ENCODE peak calls at places on chromosomes 12 and 14, in four cellular contexts. One of them, this sample, is unnamed.

GRCh38 chr12:1595690-1596347 is 1.4 kb upstream of the FBXL14 start:
- DNase-seq in M059J: no peak
- DNase-seq in upper lobe of right lung: no peak
- DNase-seq in anterior cingulate cortex: no peak
- DNase-seq in this sample: no peak

GRCh38 chr14:96405603-96406158 is 13.8 kb downstream of the AK7 start:
- DNase-seq in M059J: no peak
- DNase-seq in upper lobe of right lung: no peak
- DNase-seq in anterior cingulate cortex: no peak
- DNase-seq in this sample: no peak

GRCh38 chr14:93035585-93035916 is 80.2 kb downstream of the ITPK1 start:
- DNase-seq in M059J: no peak
- DNase-seq in upper lobe of right lung: no peak
- DNase-seq in anterior cingulate cortex: no peak
- DNase-seq in this sample: no peak

GRCh38 chr14:101761881-101762529 is 496 bp downstream of the PPP2R5C start:
- DNase-seq in M059J: peak; percentile 10
- DNase-seq in upper lobe of right lung: peak; percentile 82
- DNase-seq in anterior cingulate cortex: no peak
- DNase-seq in this sample: no peak

GRCh38 chr14:68955164-68955921 is 23.8 kb downstream of the ACTN1 start:
- DNase-seq in M059J: no peak
- DNase-seq in upper lobe of right lung: no peak
- DNase-seq in anterior cingulate cortex: no peak
- DNase-seq in this sample: no peak

GRCh38 chr14:67571991-67572323 is 28.1 kb downstream of the PIGH start:
- DNase-seq in M059J: no peak
- DNase-seq in upper lobe of right lung: peak; percentile 61
- DNase-seq in anterior cingulate cortex: no peak
- DNase-seq in this sample: no peak

GRCh38 chr12:57238854-57239554 is 9.5 kb downstream of the SHMT2 start:
- DNase-seq in M059J: peak; percentile 73
- DNase-seq in upper lobe of right lung: peak; percentile 93
- DNase-seq in anterior cingulate cortex: peak; percentile 76
- DNase-seq in this sample: peak; percentile 74

GRCh38 chr12:68358532-68359485 is 26.6 kb upstream of the MDM1 start:
- DNase-seq in M059J: peak; percentile 89
- DNase-seq in upper lobe of right lung: no peak
- DNase-seq in anterior cingulate cortex: peak; percentile 64
- DNase-seq in this sample: peak; percentile 10

GRCh38 chr12:118271770-118272417 is 100.8 kb downstream of the TAOK3 start:
- DNase-seq in M059J: no peak
- DNase-seq in upper lobe of right lung: no peak
- DNase-seq in anterior cingulate cortex: no peak
- DNase-seq in this sample: no peak

GRCh38 chr14:61577506-61577931 is 117.8 kb upstream of the HIF1A start:
- DNase-seq in M059J: peak; percentile 93
- DNase-seq in upper lobe of right lung: no peak
- DNase-seq in anterior cingulate cortex: no peak
- DNase-seq in this sample: no peak

GRCh38 chr14:105536691-105537579 is 10.6 kb downstream of the TMEM121 start:
- DNase-seq in M059J: no peak
- DNase-seq in upper lobe of right lung: peak; percentile 44
- DNase-seq in anterior cingulate cortex: no peak
- DNase-seq in this sample: no peak

GRCh38 chr14:104294628-104294982 is 156.2 kb downstream of the KIF26A start:
- DNase-seq in M059J: no peak
- DNase-seq in upper lobe of right lung: peak; percentile 25
- DNase-seq in anterior cingulate cortex: no peak
- DNase-seq in this sample: no peak

GRCh38 chr14:101174522-101174838 is 271.0 kb upstream of the RTL1 start:
- DNase-seq in M059J: no peak
- DNase-seq in upper lobe of right lung: peak; percentile 80
- DNase-seq in anterior cingulate cortex: no peak
- DNase-seq in this sample: no peak

GRCh38 chr14:100653409-100653808 is 66.2 kb upstream of the BEGAIN start:
- DNase-seq in M059J: no peak
- DNase-seq in upper lobe of right lung: no peak
- DNase-seq in anterior cingulate cortex: no peak
- DNase-seq in this sample: no peak

GRCh38 chr12:110039085-110039807 is 9.1 kb downstream of the C12orf76 start:
- DNase-seq in M059J: peak; percentile 96
- DNase-seq in upper lobe of right lung: no peak
- DNase-seq in anterior cingulate cortex: no peak
- DNase-seq in this sample: peak; percentile 12

GRCh38 chr14:69323266-69323966 is 63.5 kb downstream of the GALNT16 start:
- DNase-seq in M059J: no peak
- DNase-seq in upper lobe of right lung: peak; percentile 31
- DNase-seq in anterior cingulate cortex: no peak
- DNase-seq in this sample: no peak

GRCh38 chr14:90513151-90514014 is 116.6 kb downstream of the CALM1 start:
- DNase-seq in M059J: peak; percentile 20
- DNase-seq in upper lobe of right lung: peak; percentile 90
- DNase-seq in anterior cingulate cortex: peak; percentile 97
- DNase-seq in this sample: peak; percentile 97

GRCh38 chr12:33575346-33575745 is 135.7 kb upstream of the SYT10 start:
- DNase-seq in M059J: no peak
- DNase-seq in upper lobe of right lung: no peak
- DNase-seq in anterior cingulate cortex: no peak
- DNase-seq in this sample: no peak

GRCh38 chr14:97187916-97188315 is 390.7 kb downstream of the VRK1 start:
- DNase-seq in M059J: no peak
- DNase-seq in upper lobe of right lung: no peak
- DNase-seq in anterior cingulate cortex: no peak
- DNase-seq in this sample: no peak

GRCh38 chr14:70708717-70709570 is 67.2 kb downstream of the TTC9 start:
- DNase-seq in M059J: no peak
- DNase-seq in upper lobe of right lung: no peak
- DNase-seq in anterior cingulate cortex: no peak
- DNase-seq in this sample: no peak

GRCh38 chr12:3379079-3379478 is 111.9 kb upstream of the PRMT8 start:
- DNase-seq in M059J: no peak
- DNase-seq in upper lobe of right lung: no peak
- DNase-seq in anterior cingulate cortex: no peak
- DNase-seq in this sample: no peak

This sample was measured in caudate nucleus.